ENCODE peak calls at places on chromosomes 3 and 15, in four cellular contexts. B is SK-N-SH; M is AG20443; Q is stimulated activated CD4-positive, alpha-beta T cell treated with anti-CD3 and anti-CD28 coated beads, Interleukin-12 subunit alpha, Interleukin-12 subunit beta, amount 100 ng/mL, for 4 hours. Z is an unnamed sample.

GRCh38 chr15:41971089-41971892 is 1.1 kb downstream of the EHD4 start:
- DNase-seq in B (peak; percentile 72), M (peak; percentile 67), Q (peak; percentile 63), Z (peak; percentile 56)

GRCh38 chr3:53643757-53644156 is 149.3 kb downstream of the CACNA1D start:
- DNase-seq in B (no peak), M (no peak), Q (no peak), Z (no peak)

GRCh38 chr3:108271626-108272025 is 24.7 kb upstream of the HHLA2 start:
- DNase-seq in B (no peak), M (peak; percentile 15), Q (no peak), Z (no peak)

GRCh38 chr3:41846850-41847249 is 115.1 kb downstream of the ULK4 start:
- DNase-seq in B (no peak), M (no peak), Q (no peak), Z (no peak)

GRCh38 chr15:63185206-63185605 is 4.2 kb upstream of the RAB8B start:
- DNase-seq in B (no peak), M (no peak), Q (no peak), Z (no peak)

GRCh38 chr3:40387001-40387894 is at the start of gene ENTPD3:
- DNase-seq in B (peak; percentile 46), M (peak; percentile 67), Q (peak; percentile 29), Z (peak; percentile 25)

GRCh38 chr3:1664266-1664665 is 434.4 kb upstream of the CNTN4 start:
- DNase-seq in B (no peak), M (no peak), Q (no peak), Z (no peak)

GRCh38 chr3:152283492-152284381 is 15.0 kb downstream of the MBNL1 start:
- DNase-seq in B (no peak), M (no peak), Q (no peak), Z (no peak)

GRCh38 chr15:75966073-75966472 is 46.2 kb downstream of the NRG4 start:
- DNase-seq in B (no peak), M (no peak), Q (no peak), Z (no peak)

GRCh38 chr15:79430901-79431635 is 1.1 kb upstream of the MINAR1 start:
- DNase-seq in B (no peak), M (no peak), Q (no peak), Z (no peak)